ENCODE peak calls at places on chromosomes 5 and 9, in ten cellular contexts. U is cardiac muscle cell; J is heart right ventricle; Y is left ventricle myocardium inferior; E is Panc1; I is CD4-positive, CD25-positive, alpha-beta regulatory T cell; X is adrenal gland; O is small intestine; Z is stomach; G is tibial artery. N is an unnamed sample. For H3K4me1, the result is how much of the 10 kb centered on the place peaks cover.

GRCh38 chr9:116753389-116753788 is 66.3 kb downstream of the TRIM32 start:
- DNase-seq in Y (no peak), O (no peak), J (no peak), G (no peak), Z (no peak), U (no peak), I (no peak), E (no peak), X (no peak), N (no peak)

GRCh38 chr9:14768561-14769234 is 46.2 kb upstream of the CER1 start:
- DNase-seq in U (peak), E (peak), I (peak), J (no peak), Y (no peak), X (peak), Z (no peak), O (peak), G (no peak), N (no peak)

GRCh38 chr5:119501671-119502179 is 49.4 kb downstream of the HSD17B4 start:
- DNase-seq in J (no peak), X (no peak), O (no peak), I (no peak), E (no peak), Y (no peak), G (no peak), U (no peak), Z (no peak), N (no peak)

GRCh38 chr5:157778121-157778805 is 34.8 kb downstream of the LSM11 start:
- DNase-seq in J (no peak), X (no peak), I (no peak), Z (peak), G (no peak), E (no peak), Y (no peak), U (no peak), O (peak), N (no peak)

GRCh38 chr5:67983251-67983941 is 232.2 kb upstream of the PIK3R1 start:
- DNase-seq in U (no peak), I (no peak), E (peak), G (no peak), J (no peak), Z (no peak), Y (no peak), O (peak), X (no peak), N (no peak)

GRCh38 chr9:97954550-97954989 is 16.6 kb upstream of the HEMGN start:
- DNase-seq in X (peak), Y (no peak), O (peak), E (peak), J (no peak), I (peak), U (peak), Z (peak), G (no peak), N (peak)

GRCh38 chr5:59007460-59008063 is 424.7 kb downstream of the RAB3C start:
- DNase-seq in X (no peak), J (no peak), I (peak), U (no peak), E (no peak), G (no peak), O (peak), Y (no peak), Z (no peak), N (no peak)

GRCh38 chr5:43193171-43193951 is 1.3 kb downstream of the NIM1K start:
- DNase-seq in J (no peak), G (no peak), I (peak), U (no peak), E (peak), O (no peak), X (peak), Z (no peak), Y (no peak), N (no peak)

GRCh38 chr9:99801775-99802174 is 19.9 kb upstream of the NR4A3 start:
- DNase-seq in U (no peak), X (no peak), Z (no peak), I (no peak), G (no peak), O (no peak), J (no peak), E (no peak), Y (no peak), N (no peak)

GRCh38 chr5:17218353-17219005 is 1.0 kb downstream of the BASP1 start:
- DNase-seq in O (no peak), X (peak), G (peak), U (peak), E (no peak), Y (peak), Z (no peak), J (peak), I (no peak), N (no peak)

GRCh38 chr9:33265211-33265885 is 499 bp downstream of the CHMP5 start:
- DNase-seq in G (no peak), O (no peak), E (no peak), X (peak), U (no peak), Y (no peak), J (peak), Z (no peak), I (peak), N (no peak)

GRCh38 chr5:14039576-14039975 is 95.1 kb upstream of the DNAH5 start:
- DNase-seq in G (no peak), X (no peak), U (no peak), Z (no peak), J (no peak), I (no peak), O (no peak), E (peak), Y (no peak), N (no peak)

GRCh38 chr5:59893436-59894227 is at the start of gene PDE4D:
- DNase-seq in Z (peak), Y (peak), E (no peak), X (peak), J (peak), G (peak), U (peak), I (no peak), O (peak), N (no peak)

GRCh38 chr5:154756871-154757646 is 1.9 kb downstream of the LARP1 start:
- DNase-seq in J (peak), U (peak), O (peak), G (peak), Y (peak), E (no peak), Z (peak), I (peak), X (peak), N (peak)

GRCh38 chr9:19375536-19375935 is 4.5 kb downstream of the RPS6 start:
- DNase-seq in J (no peak), O (no peak), U (no peak), Y (no peak), E (no peak), G (no peak), X (no peak), I (no peak), Z (no peak), N (no peak)

GRCh38 chr5:52840286-52841050 is 52.8 kb downstream of the ITGA1 start:
- DNase-seq in Y (no peak), J (peak), O (no peak), I (no peak), Z (no peak), E (no peak), U (no peak), G (no peak), X (no peak), N (no peak)

DNA sequence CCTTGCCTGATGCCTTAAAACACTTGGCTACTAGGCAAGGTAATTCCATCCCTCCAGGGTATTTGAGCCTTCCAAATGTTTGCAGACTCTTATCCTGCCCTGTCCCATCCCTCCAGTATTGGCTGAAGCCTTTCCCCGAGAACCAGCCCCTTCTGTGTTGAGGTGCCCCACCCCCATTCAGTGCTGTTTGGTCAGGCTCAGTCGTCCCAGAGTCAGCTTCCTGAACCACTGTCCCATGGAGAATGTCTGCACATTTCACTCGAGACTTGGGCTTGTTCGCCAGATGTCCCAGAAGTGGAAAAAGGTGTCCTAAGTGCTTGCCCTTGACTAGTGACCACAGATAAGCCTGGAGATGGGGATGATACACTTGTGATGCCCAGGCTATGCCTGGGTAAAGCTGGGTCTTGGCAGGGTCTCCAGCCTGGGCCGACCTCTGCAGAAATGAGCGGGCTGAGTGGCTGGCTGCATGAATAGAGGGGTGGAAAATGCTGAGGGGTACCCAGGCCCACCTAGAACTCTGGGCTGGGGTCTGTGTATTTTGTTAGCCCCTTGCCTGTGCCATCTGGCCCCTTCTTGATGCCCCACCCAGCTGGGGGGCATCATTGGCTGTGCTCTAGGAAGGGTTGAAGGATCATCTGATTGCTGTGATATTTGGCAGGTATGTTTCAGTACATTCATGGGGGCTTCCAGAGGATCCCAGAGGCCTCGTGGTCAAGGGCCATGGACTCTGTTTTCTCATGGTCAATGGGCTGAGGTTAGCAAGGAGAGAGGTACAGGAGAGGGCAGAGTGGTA is 178.4 kb downstream of the MACROH2A1 start:
- DNase-seq in O (no peak), G (no peak), X (peak), Z (peak), I (no peak), Y (no peak), U (no peak), J (no peak), E (no peak), N (no peak)
- H3K4me1 ChIP-seq in O (under half), G (under half), X (under half), Z (under half), I (under half), Y (under half), U (under half), J (under half), E (under half), N (under half)

GRCh38 chr5:129099184-129099570 is 4.6 kb downstream of the ISOC1 start:
- DNase-seq in Z (no peak), O (no peak), Y (no peak), I (no peak), E (no peak), X (no peak), U (no peak), J (no peak), G (no peak), N (no peak)
- H3K4me1 ChIP-seq in Z (under half), O (under half), Y (half or more), I (under half), E (under half), X (under half), U (half or more), J (under half), G (under half), N (under half)

GRCh38 chr5:130908186-130908585 is 256.9 kb downstream of the HINT1 start:
- DNase-seq in J (no peak), E (no peak), O (no peak), Z (no peak), G (no peak), X (no peak), U (no peak), Y (no peak), I (no peak), N (no peak)

GRCh38 chr5:130912088-130912487 is 253.0 kb downstream of the HINT1 start:
- DNase-seq in X (no peak), U (no peak), G (no peak), O (peak), Z (no peak), Y (no peak), J (no peak), I (no peak), E (no peak), N (no peak)
- H3K4me1 ChIP-seq in X (under half), U (under half), G (under half), O (under half), Z (under half), Y (under half), J (under half), I (under half), E (under half), N (under half)

DNA sequence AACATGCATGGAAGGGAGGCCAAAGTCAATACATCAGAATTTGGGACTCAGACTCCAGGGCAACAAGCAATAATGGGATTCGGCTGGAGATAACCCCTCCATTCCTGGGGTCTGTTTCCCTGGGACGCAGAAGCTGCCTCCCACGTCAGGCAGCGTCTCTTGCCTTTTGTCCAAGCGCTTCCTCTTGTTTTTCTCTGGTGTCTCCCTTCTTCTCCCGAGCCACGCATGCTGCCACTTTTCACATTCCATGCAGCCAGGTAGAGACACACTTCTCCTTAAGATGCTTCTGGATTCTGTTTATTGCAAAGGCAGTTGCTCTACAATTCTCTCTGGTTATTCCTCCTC is 267.3 kb downstream of the AOPEP start:
- DNase-seq in U (no peak), X (no peak), E (no peak), J (no peak), O (no peak), Y (no peak), I (no peak), Z (no peak), G (no peak), N (no peak)
- H3K4me1 ChIP-seq in U (under half), X (under half), E (under half), J (under half), O (under half), Y (under half), I (under half), Z (under half), G (under half), N (under half)

GRCh38 chr5:6236170-6236793 is 142.1 kb downstream of the MED10 start:
- DNase-seq in Y (no peak), G (no peak), U (no peak), Z (no peak), I (no peak), X (no peak), O (no peak), J (no peak), E (no peak), N (no peak)
- H3K4me1 ChIP-seq in Y (under half), G (under half), U (under half), Z (under half), I (under half), X (under half), O (under half), J (under half), E (under half), N (under half)

DNA sequence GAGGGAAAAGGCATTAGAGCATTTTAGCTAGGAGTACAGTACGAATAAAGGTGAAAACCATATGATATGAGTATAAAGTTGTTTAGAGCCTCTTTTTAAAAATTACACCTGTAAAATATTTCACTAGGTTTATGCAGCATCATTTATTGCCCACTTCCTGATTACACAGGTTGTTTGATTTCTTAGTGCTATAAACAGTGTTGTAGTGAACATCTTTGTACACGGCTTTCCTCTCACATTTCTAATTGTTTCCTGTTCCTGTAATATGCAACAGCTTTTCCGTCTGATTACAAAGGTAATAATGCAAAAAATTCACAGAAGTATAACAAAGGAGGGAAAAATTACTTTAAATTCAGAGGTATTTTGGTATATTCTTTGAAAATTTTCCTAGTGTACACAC is 13.0 kb downstream of the STOM start:
- DNase-seq in I (no peak), X (no peak), G (no peak), U (no peak), E (no peak), J (no peak), O (peak), Y (no peak), Z (no peak), N (no peak)
- H3K4me1 ChIP-seq in I (under half), X (under half), G (under half), U (under half), E (under half), J (under half), O (under half), Y (half or more), Z (half or more), N (under half)

GRCh38 chr5:81184749-81185110 is 48.4 kb upstream of the CKMT2 start:
- DNase-seq in Z (no peak), G (no peak), X (no peak), O (no peak), J (no peak), I (no peak), Y (no peak), E (no peak), U (no peak), N (no peak)
- H3K4me1 ChIP-seq in Z (under half), G (under half), X (under half), O (under half), J (under half), I (under half), Y (under half), E (under half), U (under half), N (under half)